ENCODE peak calls at places on chromosomes 2 and 18, in six cellular contexts. G is K562, D is SK-N-SH, P is HL-60, H is HepG2, F is GM12878. V is an unnamed sample.

GRCh38 chr2:67625178-67625577 is 228.0 kb downstream of the ETAA1 start:
- DNase-seq in D (no peak), F (no peak), H (no peak), P (no peak), G (no peak), V (no peak)

GRCh38 chr2:98508690-98509054 is 64.0 kb downstream of the INPP4A start:
- DNase-seq in D (no peak), G (peak), P (peak), H (no peak), F (no peak), V (no peak)

GRCh38 chr18:68662779-68663178 is 52.1 kb downstream of the TMX3 start:
- DNase-seq in P (no peak), H (no peak), G (no peak), D (no peak), F (no peak), V (no peak)

GRCh38 chr18:65093341-65093740 is 657.5 kb upstream of the CDH7 start:
- DNase-seq in D (no peak), H (no peak), F (no peak), P (no peak), G (no peak), V (no peak)

GRCh38 chr2:25310965-25311865 is 30.5 kb downstream of the DNMT3A start:
- DNase-seq in H (peak), G (no peak), F (no peak), P (no peak), D (peak), V (no peak)

GRCh38 chr2:227324671-227325055 is 388 bp upstream of the MFF start:
- DNase-seq in F (no peak), G (peak), D (peak), H (no peak), P (peak), V (no peak)

GRCh38 chr2:127007652-127008051 is 99.3 kb downstream of the BIN1 start:
- DNase-seq in H (no peak), D (no peak), G (no peak), P (no peak), F (no peak), V (no peak)

GRCh38 chr2:99651930-99652670 is 162.3 kb upstream of the REV1 start:
- DNase-seq in F (no peak), D (no peak), P (no peak), H (no peak), G (no peak), V (no peak)

GRCh38 chr2:141058552-141058951 is 1072.3 kb downstream of the LRP1B start:
- DNase-seq in H (no peak), D (no peak), F (no peak), G (no peak), P (no peak), V (no peak)

GRCh38 chr2:234537929-234538328 is 41.0 kb upstream of the ARL4C start:
- DNase-seq in H (no peak), F (no peak), G (no peak), D (no peak), P (no peak), V (no peak)
- TF ChIP-seq GABPA in H (no peak), F (no peak), G (no peak), D (no peak), P (no peak), V (no peak)

GRCh38 chr18:70463085-70463484 is 174.2 kb downstream of the SOCS6 start:
- DNase-seq in H (no peak), D (no peak), F (no peak), G (no peak), P (no peak), V (no peak)
- TF ChIP-seq GABPA in H (no peak), D (no peak), F (no peak), G (no peak), P (no peak), V (no peak)

GRCh38 chr2:46471-47345 is at the start of gene FAM110C:
- DNase-seq in P (no peak), G (no peak), D (peak), H (peak), F (no peak), V (peak)
- TF ChIP-seq GABPA in P (no peak), G (no peak), D (no peak), H (no peak), F (no peak), V (no peak)

GRCh38 chr18:21997207-21998143 is 171.9 kb upstream of the GATA6 start:
- DNase-seq in H (peak), D (peak), P (peak), G (peak), F (peak), V (no peak)

GRCh38 chr18:21991897-21992296 is 177.5 kb upstream of the GATA6 start:
- DNase-seq in H (no peak), F (no peak), P (no peak), G (no peak), D (no peak), V (no peak)

GRCh38 chr18:21991081-21991534 is 178.3 kb upstream of the GATA6 start:
- DNase-seq in H (peak), G (no peak), D (no peak), F (no peak), P (no peak), V (no peak)

GRCh38 chr18:21998531-21998930 is 170.9 kb upstream of the GATA6 start:
- DNase-seq in F (no peak), G (no peak), P (no peak), D (no peak), H (no peak), V (no peak)

DNA sequence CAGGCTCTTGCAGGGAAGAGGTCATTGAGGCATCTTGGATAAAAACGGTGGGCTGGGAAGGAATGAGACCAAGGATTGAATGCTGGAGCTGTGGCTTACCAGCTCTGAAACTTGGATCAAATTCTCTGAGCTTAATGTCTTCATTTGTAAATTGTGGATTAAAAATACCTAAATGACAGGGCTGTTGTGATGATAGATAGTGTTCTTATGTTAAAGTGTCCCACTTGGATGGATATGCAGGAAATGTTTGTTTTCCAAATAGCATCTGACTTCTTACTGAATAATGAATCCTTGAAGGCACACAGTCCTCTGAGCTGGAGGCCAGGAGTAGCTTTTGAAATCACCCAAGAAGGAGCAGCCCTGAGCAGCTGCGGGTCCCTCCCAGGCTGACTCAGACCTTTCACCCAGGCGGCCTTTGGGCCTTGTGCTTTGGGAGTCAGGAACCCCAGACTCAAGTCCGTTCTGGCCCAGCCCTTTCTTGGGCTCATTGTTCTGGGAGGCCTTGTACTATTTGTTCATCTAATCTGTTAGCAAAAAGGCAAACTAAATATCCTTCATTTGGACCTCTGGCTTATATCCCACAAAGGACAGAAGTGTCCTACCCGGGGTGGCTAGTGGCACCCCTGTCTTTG is 173.0 kb upstream of the GATA6 start:
- DNase-seq in F (no peak), H (peak), D (no peak), G (no peak), P (no peak), V (no peak)
- TF ChIP-seq GABPA in F (no peak), H (no peak), D (no peak), G (no peak), P (no peak), V (no peak)

DNA sequence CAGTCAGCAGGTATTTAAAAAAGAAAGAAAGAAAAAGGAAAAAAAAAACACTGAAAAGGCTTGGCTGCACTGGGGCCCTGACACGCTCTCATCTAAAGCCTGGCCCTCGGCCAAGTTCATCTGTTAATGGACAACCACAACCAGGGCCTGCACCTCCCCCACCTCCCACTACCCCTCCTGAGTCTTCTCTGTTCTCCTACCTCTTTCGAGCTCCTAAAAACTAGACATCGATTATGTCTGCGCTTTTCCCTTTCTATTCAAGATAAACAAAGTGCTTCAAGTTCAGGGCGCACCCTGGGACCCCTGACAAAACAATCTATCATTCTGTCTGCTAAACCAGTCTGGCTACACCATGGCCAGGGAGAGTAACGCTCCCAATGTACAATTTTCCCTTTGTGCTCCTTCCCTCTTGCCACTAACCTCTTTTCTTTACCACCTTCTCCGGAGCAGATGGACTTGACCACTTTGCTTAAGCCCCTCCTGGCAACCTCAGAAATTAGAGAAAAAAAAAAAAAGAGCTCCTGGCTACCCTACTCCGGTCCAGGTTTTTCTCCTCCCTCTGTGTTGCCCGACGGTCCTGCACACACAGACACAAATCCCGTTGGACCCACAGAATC is 22.7 kb downstream of the BCL11A start:
- DNase-seq in G (peak), D (peak), F (no peak), H (peak), P (peak), V (no peak)
- TF ChIP-seq GABPA in G (no peak), D (no peak), F (no peak), H (no peak), P (no peak), V (no peak)

DNA sequence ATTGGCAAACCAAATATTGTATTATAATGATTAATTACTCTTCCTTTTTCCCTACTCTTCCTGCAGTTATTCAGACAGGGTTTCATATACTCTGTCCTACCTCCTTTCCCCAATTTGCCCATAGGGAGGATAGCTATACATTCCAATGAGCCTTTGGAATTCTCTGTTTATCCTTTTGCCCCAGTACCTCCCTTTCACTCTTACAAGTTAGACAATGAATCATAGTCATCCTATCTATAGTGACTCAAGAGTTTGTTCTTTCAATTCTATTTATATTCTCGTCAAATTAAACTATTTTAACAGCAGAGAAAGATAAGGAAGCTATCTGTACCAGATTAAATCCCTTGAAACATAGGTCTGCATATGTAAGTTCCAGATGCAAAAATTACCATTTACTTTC is 437.5 kb downstream of the NR4A2 start:
- DNase-seq in G (no peak), H (no peak), P (no peak), D (no peak), F (no peak), V (no peak)
- TF ChIP-seq GABPA in G (no peak), H (no peak), P (no peak), D (no peak), F (no peak), V (no peak)

GRCh38 chr2:240873805-240874714 is 5.4 kb downstream of the AGXT start:
- DNase-seq in G (no peak), P (no peak), H (peak), D (peak), F (no peak), V (no peak)
- TF ChIP-seq GABPA in G (no peak), P (no peak), H (no peak), D (no peak), F (no peak), V (no peak)

DNA sequence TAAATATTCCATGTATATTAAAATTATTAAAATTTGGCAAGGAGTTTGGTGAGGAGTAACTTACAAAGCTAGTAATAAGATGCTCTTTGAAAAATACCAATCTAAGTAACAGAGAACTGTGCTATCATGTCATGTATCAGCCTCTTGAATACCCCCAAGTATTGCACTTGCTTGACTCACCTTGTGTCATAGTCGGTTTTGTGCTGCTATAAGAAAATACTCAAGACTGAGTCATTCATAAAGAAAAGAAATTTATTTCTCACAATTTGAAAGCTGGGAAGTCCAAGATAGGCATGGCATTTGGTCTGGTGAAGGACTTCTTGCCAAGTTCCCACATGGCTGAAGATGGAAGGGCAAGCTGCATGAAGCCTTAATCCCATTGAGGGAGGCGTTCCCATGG is 179.2 kb downstream of the MEMO1 start:
- DNase-seq in D (no peak), F (no peak), G (no peak), P (no peak), H (no peak), V (no peak)
- TF ChIP-seq GABPA in D (no peak), F (no peak), G (no peak), P (no peak), H (no peak), V (no peak)

V was measured in H1.